ENCODE peak calls at places on chromosome 3, in eight cellular contexts. V is psoas muscle, Q is PC-9, H is fibroblast of lung, T is suprapubic skin, B is sigmoid colon, L is colonic mucosa, P is uterus. C is an unnamed sample. For H3K4me1, the result is how much of the 10 kb centered on the place peaks cover.

GRCh38 chr3:157335677-157336076 is 101.0 kb upstream of the PTX3 start:
- DNase-seq in V (no peak), Q (no peak), H (peak), T (no peak), B (no peak), L (no peak), P (no peak), C (no peak)

GRCh38 chr3:95399580-95399979 is 1336.7 kb downstream of the NSUN3 start:
- DNase-seq in V (no peak), Q (no peak), H (no peak), T (no peak), B (no peak), L (no peak), P (no peak), C (no peak)

GRCh38 chr3:36895488-36896409 is 49.1 kb downstream of the TRANK1 start:
- DNase-seq in V (no peak), Q (no peak), H (no peak), T (no peak), B (no peak), L (no peak), P (no peak), C (no peak)

GRCh38 chr3:140180603-140181002 is 245.6 kb downstream of the CLSTN2 start:
- DNase-seq in V (no peak), Q (no peak), H (no peak), T (no peak), B (no peak), L (no peak), P (no peak), C (no peak)

GRCh38 chr3:185744997-185745843 is 79.6 kb downstream of the IGF2BP2 start:
- DNase-seq in V (no peak), Q (peak), H (peak), T (no peak), B (no peak), L (peak), P (no peak), C (no peak)

GRCh38 chr3:52253314-52254260 is 8.0 kb downstream of the PPM1M start:
- DNase-seq in V (no peak), Q (no peak), H (peak), T (no peak), B (no peak), L (no peak), P (no peak), C (peak)

GRCh38 chr3:167568634-167569033 is 85.1 kb downstream of the WDR49 start:
- DNase-seq in V (no peak), Q (no peak), H (no peak), T (no peak), B (no peak), L (no peak), P (no peak), C (no peak)

GRCh38 chr3:53149699-53150098 is 11.3 kb upstream of the PRKCD start:
- DNase-seq in V (peak), Q (no peak), H (no peak), T (no peak), B (no peak), L (no peak), P (no peak), C (peak)

GRCh38 chr3:189361103-189361835 is 189.5 kb downstream of the TPRG1 start:
- DNase-seq in V (no peak), Q (no peak), H (peak), T (no peak), B (no peak), L (no peak), P (no peak), C (no peak)

GRCh38 chr3:16928386-16929132 is 43.8 kb downstream of the PLCL2 start:
- DNase-seq in V (no peak), Q (no peak), H (peak), T (no peak), B (no peak), L (no peak), P (no peak), C (no peak)

GRCh38 chr3:14581334-14582072 is 41.4 kb upstream of the GRIP2 start:
- DNase-seq in V (no peak), Q (no peak), H (no peak), T (no peak), B (no peak), L (no peak), P (no peak), C (no peak)

GRCh38 chr3:155026999-155027591 is 53.0 kb upstream of the MME start:
- DNase-seq in V (no peak), Q (no peak), H (peak), T (no peak), B (no peak), L (no peak), P (no peak), C (no peak)

GRCh38 chr3:52790741-52791140 is 3.9 kb upstream of the ITIH3 start:
- DNase-seq in V (no peak), Q (no peak), H (no peak), T (no peak), B (no peak), L (no peak), P (no peak), C (peak)

GRCh38 chr3:184734903-184735630 is 23.2 kb upstream of the MAGEF1 start:
- DNase-seq in V (no peak), Q (no peak), H (no peak), T (peak), B (no peak), L (no peak), P (peak), C (no peak)

GRCh38 chr3:16357698-16358097 is 92.7 kb downstream of the OXNAD1 start:
- DNase-seq in V (no peak), Q (no peak), H (peak), T (no peak), B (no peak), L (no peak), P (no peak), C (no peak)

GRCh38 chr3:48279926-48280325 is 39.0 kb downstream of the ZNF589 start:
- DNase-seq in V (no peak), Q (no peak), H (no peak), T (no peak), B (no peak), L (no peak), P (no peak), C (no peak)

GRCh38 chr3:36380171-36381031 is at the start of gene STAC:
- DNase-seq in V (peak), Q (peak), H (peak), T (no peak), B (no peak), L (peak), P (no peak), C (no peak)

GRCh38 chr3:33664195-33664594 is 53.9 kb downstream of the CLASP2 start:
- DNase-seq in V (no peak), Q (no peak), H (peak), T (no peak), B (no peak), L (no peak), P (no peak), C (no peak)

GRCh38 chr3:124832782-124833709 is 54.1 kb downstream of the ITGB5 start:
- DNase-seq in V (no peak), Q (no peak), H (peak), T (no peak), B (no peak), L (no peak), P (no peak), C (no peak)

GRCh38 chr3:186589856-186590579 is 19.5 kb downstream of the DNAJB11 start:
- DNase-seq in V (no peak), Q (peak), H (peak), T (no peak), B (no peak), L (no peak), P (no peak), C (no peak)

GRCh38 chr3:43212914-43213611 is 73.3 kb upstream of the SNRK start:
- DNase-seq in V (no peak), Q (peak), H (no peak), T (no peak), B (no peak), L (no peak), P (no peak), C (no peak)

GRCh38 chr3:193843447-193844301 is 250.7 kb downstream of the OPA1 start:
- DNase-seq in V (no peak), Q (peak), H (no peak), T (no peak), B (no peak), L (peak), P (no peak), C (peak)

GRCh38 chr3:27278391-27279055 is 90.7 kb downstream of the NEK10 start:
- DNase-seq in V (no peak), Q (no peak), H (no peak), T (no peak), B (no peak), L (no peak), P (no peak), C (no peak)

GRCh38 chr3:194330579-194330978 is 20.5 kb downstream of the CPN2 start:
- DNase-seq in V (no peak), Q (peak), H (peak), T (no peak), B (no peak), L (no peak), P (no peak), C (no peak)

GRCh38 chr3:182618981-182619591 is 174.2 kb upstream of the ATP11B start:
- DNase-seq in V (no peak), Q (peak), H (peak), T (no peak), B (no peak), L (no peak), P (no peak), C (no peak)

GRCh38 chr3:46191730-46192129 is 16.4 kb downstream of the CCR1 start:
- DNase-seq in V (no peak), Q (no peak), H (no peak), T (no peak), B (no peak), L (no peak), P (no peak), C (no peak)

GRCh38 chr3:198046120-198046857 is 86.3 kb downstream of the LMLN start:
- DNase-seq in V (no peak), Q (no peak), H (no peak), T (no peak), B (no peak), L (no peak), P (no peak), C (no peak)

GRCh38 chr3:31544634-31545033 is 11.9 kb downstream of the STT3B start:
- DNase-seq in V (peak), Q (no peak), H (no peak), T (no peak), B (no peak), L (no peak), P (no peak), C (no peak)

GRCh38 chr3:108100906-108101305 is 10.1 kb upstream of the CD47 start:
- DNase-seq in V (no peak), Q (no peak), H (no peak), T (no peak), B (no peak), L (no peak), P (no peak), C (no peak)

GRCh38 chr3:96000963-96001362 is 813.4 kb upstream of the EPHA6 start:
- DNase-seq in V (no peak), Q (no peak), H (no peak), T (no peak), B (no peak), L (peak), P (no peak), C (no peak)

GRCh38 chr3:10142707-10143560 is 1.4 kb downstream of the VHL start:
- DNase-seq in V (no peak), Q (no peak), H (no peak), T (no peak), B (no peak), L (no peak), P (peak), C (no peak)

DNA sequence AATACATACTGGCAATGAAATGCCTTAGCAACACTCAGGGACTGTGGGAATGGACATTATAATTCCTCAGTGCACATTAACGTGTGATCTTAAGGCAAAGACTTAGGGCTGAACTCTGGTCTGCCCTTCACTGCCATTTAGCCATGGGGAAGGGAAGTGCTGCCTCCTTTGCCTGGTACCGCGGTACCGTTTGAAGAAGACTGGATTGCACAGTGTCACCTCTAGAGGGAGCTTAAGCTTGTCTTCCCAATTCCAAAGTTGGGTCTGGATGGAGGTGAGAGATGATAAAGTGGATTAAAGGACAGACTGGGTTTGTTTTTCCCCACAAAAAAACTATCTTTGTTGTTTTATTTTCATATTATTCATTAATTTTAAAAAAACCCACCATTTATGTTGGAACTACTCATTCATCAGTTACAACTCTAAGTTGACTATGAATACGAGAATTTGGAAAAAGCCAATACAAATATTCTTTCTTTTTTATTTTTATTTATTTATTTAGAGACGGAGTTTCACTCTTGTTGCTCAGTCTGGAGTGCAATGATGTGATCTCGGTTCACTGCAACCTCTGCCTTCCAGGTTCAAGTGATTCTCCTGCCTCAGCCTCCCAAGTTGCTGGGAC is 60.0 kb upstream of the SYN2 start:
- DNase-seq in V (no peak), Q (peak), H (peak), T (no peak), B (no peak), L (peak), P (no peak), C (no peak)
- TF ChIP-seq CTCF in V (peak), Q (peak), H (peak), T (peak), B (no peak), L (peak), P (peak), C (no peak)

DNA sequence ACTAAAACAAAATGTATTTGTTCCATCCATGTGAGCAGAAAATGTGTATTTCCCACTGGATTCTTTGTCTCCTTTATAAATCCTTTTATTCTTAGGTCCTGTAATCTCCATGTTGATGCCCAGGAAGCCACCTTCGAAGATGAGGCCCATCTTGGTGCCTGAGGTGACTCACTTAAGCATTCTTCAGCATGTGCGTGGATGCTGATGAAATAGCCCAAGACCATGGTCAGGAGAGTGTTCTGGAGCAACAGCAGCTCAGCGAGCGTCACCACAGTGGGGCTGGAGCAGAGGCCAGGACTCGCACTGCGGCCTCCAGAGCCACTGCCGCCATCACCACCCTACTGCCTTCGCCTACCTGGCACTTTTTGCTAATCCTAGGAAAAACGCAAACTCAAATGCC is 520.9 kb downstream of the FHIT start:
- DNase-seq in V (no peak), Q (no peak), H (no peak), T (no peak), B (no peak), L (no peak), P (no peak), C (no peak)
- H3K4me3 ChIP-seq in V (no peak), Q (no peak), H (no peak), T (no peak), B (no peak), L (no peak), P (no peak), C (no peak)

DNA sequence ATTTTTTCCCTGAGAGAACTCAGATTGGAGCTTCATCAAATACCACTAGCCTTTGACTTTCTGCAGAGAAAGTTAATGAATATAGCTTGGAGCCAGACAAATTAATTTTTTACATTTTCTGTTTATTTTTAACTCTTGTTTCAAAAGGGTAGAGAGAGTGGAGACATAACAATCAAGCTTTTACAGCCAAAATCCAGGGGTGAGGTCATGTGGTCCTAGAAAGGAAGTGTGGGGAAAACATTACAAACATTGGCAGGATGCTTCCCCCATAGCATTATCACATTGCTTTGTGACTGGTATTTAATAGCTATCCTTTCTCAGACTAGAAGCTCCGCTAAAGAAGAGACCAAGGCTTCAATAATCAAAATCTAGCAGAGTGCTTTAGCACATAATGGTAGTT is 46.4 kb upstream of the PHLDB2 start:
- DNase-seq in V (no peak), Q (no peak), H (no peak), T (no peak), B (no peak), L (no peak), P (no peak), C (no peak)
- H3K4me1 ChIP-seq in V (under half), Q (under half), H (under half), T (under half), B (under half), L (under half), P (under half), C (under half)

GRCh38 chr3:150411971-150412370 is 3.9 kb downstream of the TSC22D2 start:
- DNase-seq in V (no peak), Q (no peak), H (no peak), T (no peak), B (no peak), L (no peak), P (no peak), C (no peak)

GRCh38 chr3:150411106-150411460 is 3.0 kb downstream of the TSC22D2 start:
- DNase-seq in V (no peak), Q (no peak), H (no peak), T (no peak), B (no peak), L (no peak), P (no peak), C (no peak)

GRCh38 chr3:150409527-150410310 is 1.6 kb downstream of the TSC22D2 start:
- DNase-seq in V (peak), Q (peak), H (peak), T (peak), B (peak), L (peak), P (peak), C (peak)

GRCh38 chr3:150409125-150409526 is 1.0 kb downstream of the TSC22D2 start:
- DNase-seq in V (no peak), Q (no peak), H (no peak), T (no peak), B (no peak), L (no peak), P (no peak), C (no peak)

GRCh38 chr3:150410311-150411105 is 2.4 kb downstream of the TSC22D2 start:
- DNase-seq in V (peak), Q (peak), H (peak), T (peak), B (peak), L (peak), P (peak), C (peak)
- TF ChIP-seq CTCF in V (no peak), Q (peak), H (no peak), T (no peak), B (no peak), L (no peak), P (no peak), C (no peak)

DNA sequence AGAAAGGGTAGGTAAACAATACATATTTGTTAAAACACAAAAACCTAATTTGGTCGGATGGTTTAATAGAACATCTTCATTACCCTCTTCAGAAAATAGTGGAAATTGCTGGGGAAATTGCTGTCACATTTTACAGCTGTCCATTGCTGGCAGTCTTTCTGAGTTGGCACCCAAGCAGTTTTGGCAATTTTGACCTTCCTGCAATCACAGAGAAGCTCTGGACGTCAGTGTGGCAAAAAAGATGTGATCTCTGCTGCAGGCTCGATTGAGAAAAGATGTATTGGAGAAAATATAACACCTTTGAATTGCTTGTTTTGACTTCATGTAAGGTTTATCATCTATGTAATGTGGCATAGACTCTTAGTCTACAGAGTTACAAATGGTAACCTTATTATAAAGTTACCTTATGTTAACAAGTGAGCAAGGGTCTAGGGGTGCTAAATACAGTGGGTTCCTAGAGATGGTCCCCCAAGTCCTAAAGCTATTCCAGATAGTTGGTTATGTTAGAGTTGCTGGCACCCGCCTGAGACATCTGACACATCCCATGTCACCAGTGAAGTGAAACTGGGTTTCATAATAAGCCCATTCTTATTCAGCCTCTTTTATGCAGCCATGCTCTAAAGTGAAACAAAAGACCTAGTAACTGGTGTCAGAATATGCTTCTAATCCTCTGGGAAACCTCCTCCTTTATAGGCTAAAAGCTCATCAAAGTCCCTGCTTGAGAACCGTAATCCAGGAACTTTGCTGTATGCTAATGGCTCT is 14.0 kb downstream of the UBE2E1 start:
- DNase-seq in V (no peak), Q (no peak), H (no peak), T (no peak), B (no peak), L (no peak), P (no peak), C (no peak)
- H3K4me3 ChIP-seq in V (no peak), Q (no peak), H (no peak), T (no peak), B (no peak), L (no peak), P (no peak), C (no peak)

GRCh38 chr3:70990723-70991122 is 592.8 kb downstream of the FOXP1 start:
- DNase-seq in V (no peak), Q (no peak), H (peak), T (no peak), B (no peak), L (no peak), P (no peak), C (no peak)
- H3K4me1 ChIP-seq in V (under half), Q (under half), H (under half), T (under half), B (half or more), L (under half), P (under half), C (under half)

GRCh38 chr3:146884291-146884690 is 279.1 kb upstream of the PLSCR5 start:
- DNase-seq in V (no peak), Q (no peak), H (no peak), T (no peak), B (no peak), L (no peak), P (no peak), C (no peak)
- TF ChIP-seq CTCF in V (no peak), Q (no peak), H (no peak), T (no peak), B (no peak), L (no peak), P (no peak), C (no peak)

C was measured in mucosa of descending colon.